ENCODE peak calls at places on chromosomes 6 and 20, in seven cellular contexts. I is lower lobe of right lung, E is pancreas, M is choroid plexus epithelial cell, V is AG04450, D is GM23338, R is right atrium auricular region. H is an unnamed sample.

GRCh38 chr6:72691298-72691697 is 69.4 kb downstream of the KCNQ5 start:
- DNase-seq in R (no peak), E (no peak), D (no peak), I (no peak), V (no peak), M (no peak), H (no peak)

GRCh38 chr6:72968704-72969103 is 256.6 kb downstream of the KHDC1L start:
- DNase-seq in V (peak; percentile 29), E (no peak), M (no peak), D (no peak), I (no peak), R (no peak), H (no peak)

GRCh38 chr20:16761305-16761829 is 13.2 kb downstream of the OTOR start:
- DNase-seq in M (peak; percentile 89), D (peak; percentile 85), E (peak; percentile 49), V (peak; percentile 44), I (no peak), R (no peak), H (peak; percentile 44)

GRCh38 chr20:6636209-6637159 is 131.0 kb upstream of the BMP2 start:
- DNase-seq in V (peak; percentile 30), M (peak; percentile 92), E (peak; percentile 43), D (peak; percentile 66), I (no peak), R (no peak), H (peak; percentile 37)

GRCh38 chr20:57529160-57529585 is 4.2 kb upstream of the CTCFL start:
- DNase-seq in R (no peak), E (no peak), I (no peak), V (no peak), D (no peak), M (no peak), H (no peak)

GRCh38 chr6:163415620-163416379 is 1.3 kb downstream of the QKI start:
- DNase-seq in V (no peak), E (peak; percentile 53), M (peak; percentile 68), I (peak; percentile 78), R (no peak), D (peak; percentile 66), H (no peak)

GRCh38 chr6:98985391-98985790 is 37.6 kb upstream of the FBXL4 start:
- DNase-seq in I (no peak), V (no peak), R (no peak), E (no peak), D (no peak), M (no peak), H (no peak)

GRCh38 chr6:160093061-160093460 is 28.6 kb upstream of the SLC22A1 start:
- DNase-seq in R (no peak), I (no peak), V (no peak), M (no peak), E (no peak), D (no peak), H (no peak)

GRCh38 chr20:59525500-59526241 is 78.7 kb upstream of the PHACTR3 start:
- DNase-seq in E (peak; percentile 32), R (no peak), V (no peak), M (peak; percentile 47), I (no peak), D (peak; percentile 90), H (peak; percentile 21)

GRCh38 chr6:39266782-39267355 is 37.6 kb upstream of the KCNK5 start:
- DNase-seq in M (no peak), R (no peak), I (no peak), E (no peak), D (no peak), V (no peak), H (no peak)

GRCh38 chr6:51077967-51078518 is 259.4 kb downstream of the TFAP2B start:
- DNase-seq in R (no peak), V (no peak), D (peak; percentile 1), M (peak; percentile 0), E (no peak), I (no peak), H (no peak)

GRCh38 chr6:107917468-107918375 is 40.3 kb downstream of the SEC63 start:
- DNase-seq in V (no peak), I (no peak), R (no peak), M (no peak), D (peak; percentile 66), E (no peak), H (no peak)

GRCh38 chr6:2939315-2940009 is 31.9 kb downstream of the SERPINB6 start:
- DNase-seq in E (no peak), R (peak; percentile 54), D (no peak), V (no peak), I (no peak), M (no peak), H (no peak)

GRCh38 chr6:2938004-2938631 is 33.2 kb downstream of the SERPINB6 start:
- DNase-seq in R (peak; percentile 59), V (no peak), I (no peak), M (no peak), D (no peak), E (no peak), H (no peak)

GRCh38 chr6:2937627-2938003 is 33.8 kb downstream of the SERPINB6 start:
- DNase-seq in D (no peak), E (no peak), M (no peak), R (peak; percentile 7), V (no peak), I (no peak), H (no peak)

GRCh38 chr6:2940010-2940850 is 31.1 kb downstream of the SERPINB6 start:
- DNase-seq in V (no peak), E (no peak), D (no peak), M (no peak), I (peak; percentile 49), R (peak; percentile 53), H (no peak)

GRCh38 chr6:2938632-2939083 is 32.7 kb downstream of the SERPINB6 start:
- DNase-seq in E (no peak), V (no peak), M (no peak), I (no peak), D (peak; percentile 60), R (peak; percentile 18), H (no peak)
- TF ChIP-seq CTCF in E (no peak), V (peak; percentile 21), M (no peak), I (no peak), D (peak; percentile 47), R (no peak), H (no peak)

GRCh38 chr20:14337400-14338171 is at the start of gene FLRT3:
- DNase-seq in E (peak; percentile 87), R (peak; percentile 76), V (peak; percentile 96), M (peak; percentile 98), I (peak; percentile 69), D (peak; percentile 93), H (peak; percentile 91)
- H3K4me3 ChIP-seq in E (peak within 1 kb of the TSS; percentile 18), R (peak within 1 kb of the TSS; percentile 23), V (peak within 1 kb of the TSS; percentile 63), M (peak within 1 kb of the TSS; percentile 67), I (peak within 1 kb of the TSS; percentile 53), D (peak within 1 kb of the TSS; percentile 43), H (peak within 1 kb of the TSS; percentile 42)

DNA sequence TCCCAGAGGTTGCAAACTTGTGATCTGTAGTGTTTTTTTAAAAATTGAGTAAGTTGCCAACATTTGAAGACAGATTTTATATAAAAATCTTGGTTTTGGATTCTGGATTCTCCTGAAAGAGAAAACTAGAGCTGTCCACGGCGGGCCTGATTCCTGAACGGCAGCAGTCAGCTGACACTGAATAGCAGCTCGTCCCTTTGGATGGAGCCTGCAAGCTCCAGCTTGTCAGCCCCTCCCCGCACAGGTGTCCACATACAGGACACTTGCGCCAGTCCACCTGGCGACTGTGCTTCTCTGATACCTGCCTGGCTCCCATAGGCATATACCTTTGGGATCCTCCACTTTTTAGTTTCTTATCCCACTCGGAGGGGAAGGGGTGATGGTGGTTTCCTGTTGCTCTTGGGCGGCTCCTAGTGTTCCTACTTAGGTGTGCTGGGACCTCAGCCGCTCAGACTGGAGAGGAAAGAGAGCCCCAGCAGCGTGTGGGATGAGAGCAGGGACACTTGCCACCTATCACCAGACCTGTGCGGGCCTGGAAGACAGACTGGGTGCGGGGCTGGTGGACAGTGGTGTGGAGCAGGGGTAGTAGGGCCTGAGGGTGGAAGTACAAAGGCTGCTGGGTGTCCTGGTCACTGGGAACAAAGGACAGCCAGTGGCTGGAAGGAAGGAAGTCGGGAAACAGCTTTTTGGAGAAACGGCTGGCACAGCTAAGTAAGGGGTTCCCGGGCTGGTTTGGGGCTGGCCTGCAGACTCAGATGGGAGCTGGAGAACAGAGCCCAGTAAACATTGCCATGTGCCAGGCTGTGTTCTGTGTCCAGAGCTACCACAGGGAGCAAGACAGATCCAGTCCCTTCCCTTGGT is 18.3 kb downstream of the GHRH start:
- DNase-seq in I (no peak), D (peak; percentile 88), M (peak; percentile 7), E (no peak), R (no peak), V (no peak), H (no peak)
- TF ChIP-seq CTCF in I (no peak), D (peak; percentile 62), M (peak; percentile 44), E (no peak), R (no peak), V (peak; percentile 18), H (peak; percentile 17)

DNA sequence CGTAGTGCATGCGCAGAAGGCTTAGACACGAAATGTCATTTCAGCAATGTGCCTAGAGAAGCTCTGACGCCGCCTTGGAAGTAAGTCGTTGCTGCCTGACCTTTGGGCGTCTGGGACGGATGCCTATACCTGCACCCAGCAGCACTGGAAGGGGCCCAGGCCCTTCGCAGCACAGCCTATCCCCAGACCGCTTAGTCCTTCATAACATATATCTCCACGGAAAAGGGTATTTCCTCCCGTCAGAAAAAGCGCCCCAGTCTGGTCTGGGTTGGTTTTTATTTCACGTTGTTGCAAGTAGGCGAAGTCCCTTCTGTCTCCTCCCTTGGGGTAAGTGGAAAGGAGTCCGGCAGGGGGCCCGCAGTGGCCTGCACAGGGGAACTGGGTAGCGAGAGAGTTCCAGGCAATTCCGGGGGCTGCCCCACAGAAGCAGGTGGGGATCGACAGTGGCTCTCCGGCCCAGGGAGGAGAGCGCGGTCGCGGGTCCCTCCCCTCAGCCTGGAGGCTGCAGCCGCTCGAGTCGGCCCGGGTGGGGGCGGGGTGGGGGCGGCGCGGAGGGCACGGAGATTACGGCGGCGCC is 558 bp upstream of the EYA4 start:
- DNase-seq in I (no peak), R (no peak), E (no peak), D (peak; percentile 61), V (no peak), M (peak; percentile 30), H (no peak)
- H3K4me3 ChIP-seq in I (peak overlapping the region; percentile 48), R (peak overlapping the region; percentile 63), E (peak overlapping the region; percentile 12), D (peak overlapping the region; percentile 80), V (peak overlapping the region; percentile 85), M (peak overlapping the region; percentile 54), H (no peak overlapping the region)

DNA sequence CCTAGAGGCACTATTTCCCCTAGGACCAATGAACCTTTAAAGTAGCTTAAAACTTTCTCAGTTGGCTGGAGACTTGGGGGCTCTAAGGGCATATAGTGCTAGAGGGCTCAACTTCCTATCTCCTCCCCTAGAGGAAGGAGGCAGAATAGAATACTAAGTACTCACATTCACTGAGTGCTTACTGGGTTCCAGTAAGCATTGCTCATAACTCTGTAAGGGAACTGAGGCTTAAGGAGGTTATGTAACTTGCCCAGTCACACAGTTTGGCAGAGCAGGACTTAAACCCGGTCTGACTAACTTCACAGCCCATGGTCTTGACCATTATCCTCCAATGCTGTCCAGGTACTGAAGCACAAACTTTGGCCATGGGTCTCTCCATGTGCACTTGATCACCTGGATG is 12.5 kb downstream of the SESN1 start:
- DNase-seq in I (no peak), V (no peak), D (peak; percentile 57), E (no peak), R (no peak), M (peak; percentile 40), H (no peak)
- TF ChIP-seq CTCF in I (no peak), V (peak; percentile 10), D (no peak), E (no peak), R (no peak), M (peak; percentile 17), H (no peak)

H was measured in HFF-Myc.